ENCODE peak calls at places on chromosomes 12 and 14, in five cellular contexts. R is GM12891, J is dermis microvascular lymphatic vessel endothelial cell, Z is M059J, N is right lobe of liver. W is an unnamed sample.

GRCh38 chr12:118446247-118446646 is 69.9 kb downstream of the SUDS3 start:
- DNase-seq in J (no peak), N (no peak), R (no peak), Z (no peak), W (no peak)

GRCh38 chr14:45699451-45699850 is 446.4 kb upstream of the MIS18BP1 start:
- DNase-seq in J (no peak), N (no peak), R (no peak), Z (peak), W (no peak)

GRCh38 chr14:99735189-99736135 is 51.4 kb downstream of the CYP46A1 start:
- DNase-seq in R (no peak), J (no peak), N (peak), Z (no peak), W (no peak)

GRCh38 chr12:3698218-3698974 is 54.5 kb downstream of the CRACR2A start:
- DNase-seq in R (no peak), N (no peak), J (peak), Z (peak), W (no peak)

GRCh38 chr12:107528731-107529365 is 156.8 kb upstream of the PWP1 start:
- DNase-seq in J (no peak), N (no peak), Z (no peak), R (no peak), W (no peak)

GRCh38 chr12:47742253-47742825 is 16.3 kb downstream of the RAPGEF3 start:
- DNase-seq in J (peak), R (no peak), N (no peak), Z (peak), W (no peak)

GRCh38 chr12:39617887-39618286 is 1.7 kb downstream of the ABCD2 start:
- DNase-seq in N (no peak), R (no peak), Z (no peak), J (no peak), W (no peak)

GRCh38 chr12:93441111-93441616 is 583 bp downstream of the UBE2N start:
- DNase-seq in N (peak), Z (peak), J (no peak), R (no peak), W (peak)

GRCh38 chr12:131983554-131983953 is 33.8 kb downstream of the EP400 start:
- DNase-seq in R (no peak), N (no peak), J (no peak), Z (no peak), W (no peak)

GRCh38 chr12:115355301-115355700 is 671.3 kb upstream of the TBX3 start:
- DNase-seq in N (no peak), J (no peak), R (no peak), Z (peak), W (no peak)

GRCh38 chr12:30286345-30286926 is 409.2 kb downstream of the IPO8 start:
- DNase-seq in R (no peak), J (peak), N (no peak), Z (peak), W (no peak)

GRCh38 chr12:52221912-52222457 is 11.1 kb upstream of the KRT7 start:
- DNase-seq in J (no peak), N (peak), Z (peak), R (no peak), W (peak)

GRCh38 chr14:45492876-45493275 is 239.9 kb upstream of the MIS18BP1 start:
- DNase-seq in N (peak), J (no peak), R (no peak), Z (no peak), W (peak)

GRCh38 chr14:92121207-92121669 is 268 bp downstream of the NDUFB1 start:
- DNase-seq in Z (peak), R (no peak), N (no peak), J (peak), W (no peak)

GRCh38 chr14:105876829-105877228 is 350.4 kb downstream of the TMEM121 start:
- DNase-seq in R (no peak), J (no peak), Z (no peak), N (no peak), W (no peak)